ENCODE peak calls at places on chromosomes 11 and 22, in eight cellular contexts. M, L, H, S, K, T, N and R are unnamed samples.

GRCh38 chr11:70415176-70415575 is 16.8 kb downstream of the CTTN start:
- DNase-seq in M (no peak), K (no peak), S (no peak), H (no peak), T (peak), N (no peak), L (no peak), R (peak)

GRCh38 chr11:117143390-117143789 is 697 bp upstream of the PAFAH1B2 start:
- DNase-seq in M (peak), K (peak), H (no peak), N (no peak), L (peak), S (no peak), T (peak), R (no peak)

GRCh38 chr22:38981659-38982007 is 514 bp upstream of the APOBEC3B start:
- DNase-seq in S (no peak), H (no peak), M (no peak), K (no peak), L (no peak), T (no peak), N (peak), R (no peak)

GRCh38 chr11:129386795-129387390 is 11.2 kb downstream of the BARX2 start:
- DNase-seq in T (no peak), H (no peak), L (no peak), N (no peak), S (no peak), M (no peak), K (no peak), R (no peak)

GRCh38 chr11:76041208-76041607 is 165.1 kb downstream of the WNT11 start:
- DNase-seq in T (no peak), N (no peak), H (no peak), S (no peak), M (no peak), K (no peak), L (no peak), R (no peak)

GRCh38 chr11:60305906-60306619 is 21.0 kb upstream of the MS4A6E start:
- DNase-seq in H (no peak), L (no peak), M (peak), K (no peak), N (no peak), S (no peak), T (peak), R (peak)

GRCh38 chr22:44157916-44158618 is 22.7 kb upstream of the PARVG start:
- DNase-seq in M (no peak), T (no peak), N (no peak), K (no peak), S (no peak), L (no peak), H (no peak), R (no peak)

GRCh38 chr11:68321293-68322030 is 9.1 kb downstream of the LRP5 start:
- DNase-seq in H (no peak), S (no peak), M (peak), K (peak), L (no peak), N (no peak), T (no peak), R (no peak)

GRCh38 chr22:50222508-50222907 is 21.7 kb downstream of the SELENOO start:
- DNase-seq in L (no peak), K (no peak), M (no peak), H (no peak), S (no peak), T (no peak), N (no peak), R (no peak)

GRCh38 chr22:35630387-35630793 is 13.3 kb upstream of the MB start:
- DNase-seq in T (peak), H (no peak), M (peak), L (no peak), N (no peak), K (no peak), S (no peak), R (peak)

GRCh38 chr11:128709402-128709801 is 15.5 kb downstream of the FLI1 start:
- DNase-seq in K (no peak), N (no peak), L (no peak), S (no peak), T (peak), M (peak), H (no peak), R (peak)

GRCh38 chr22:21984793-21985192 is 2.2 kb upstream of the TOP3B start:
- DNase-seq in K (no peak), T (no peak), S (no peak), H (no peak), M (no peak), L (no peak), N (no peak), R (peak)

GRCh38 chr11:60169264-60169915 is 13.5 kb downstream of the MS4A6A start:
- DNase-seq in N (peak), S (no peak), K (peak), M (peak), T (peak), L (no peak), H (no peak), R (peak)

GRCh38 chr11:114185436-114185835 is 110.8 kb upstream of the NNMT start:
- DNase-seq in S (no peak), T (no peak), M (no peak), K (no peak), L (no peak), H (no peak), N (no peak), R (no peak)